ENCODE peak calls at places on chromosomes 3 and 15, in seven cellular contexts. One of them, this sample, is unnamed.

GRCh38 chr3:56005196-56005805 is 463.0 kb downstream of the ERC2 start:
- DNase-seq in sigmoid colon: no peak
- DNase-seq in endothelial cell of umbilical vein: no peak
- DNase-seq in H1: no peak
- DNase-seq in transverse colon: no peak
- DNase-seq in HepG2: no peak
- DNase-seq in spleen: no peak
- DNase-seq in this sample: no peak

GRCh38 chr3:47323431-47324277 is 40.9 kb downstream of the KLHL18 start:
- DNase-seq in sigmoid colon: no peak
- DNase-seq in endothelial cell of umbilical vein: no peak
- DNase-seq in H1: no peak
- DNase-seq in transverse colon: no peak
- DNase-seq in HepG2: no peak
- DNase-seq in spleen: no peak
- DNase-seq in this sample: no peak

GRCh38 chr15:84816694-84817460 is at the start of gene ALPK3:
- DNase-seq in sigmoid colon: peak
- DNase-seq in endothelial cell of umbilical vein: peak
- DNase-seq in H1: no peak
- DNase-seq in transverse colon: peak
- DNase-seq in HepG2: no peak
- DNase-seq in spleen: no peak
- DNase-seq in this sample: no peak

GRCh38 chr3:139601191-139601961 is 61.8 kb upstream of the RBP1 start:
- DNase-seq in sigmoid colon: no peak
- DNase-seq in endothelial cell of umbilical vein: no peak
- DNase-seq in H1: no peak
- DNase-seq in transverse colon: no peak
- DNase-seq in HepG2: no peak
- DNase-seq in spleen: no peak
- DNase-seq in this sample: no peak

GRCh38 chr3:188947401-188947982 is 224.3 kb upstream of the TPRG1 start:
- DNase-seq in sigmoid colon: peak
- DNase-seq in endothelial cell of umbilical vein: peak
- DNase-seq in H1: peak
- DNase-seq in transverse colon: peak
- DNase-seq in HepG2: no peak
- DNase-seq in spleen: peak
- DNase-seq in this sample: no peak

GRCh38 chr15:101374326-101374725 is 79.3 kb upstream of the SNRPA1 start:
- DNase-seq in sigmoid colon: no peak
- DNase-seq in endothelial cell of umbilical vein: no peak
- DNase-seq in H1: no peak
- DNase-seq in transverse colon: no peak
- DNase-seq in HepG2: no peak
- DNase-seq in spleen: no peak
- DNase-seq in this sample: no peak

GRCh38 chr15:31387483-31388118 is 61.0 kb downstream of the KLF13 start:
- DNase-seq in sigmoid colon: peak
- DNase-seq in endothelial cell of umbilical vein: no peak
- DNase-seq in H1: no peak
- DNase-seq in transverse colon: no peak
- DNase-seq in HepG2: no peak
- DNase-seq in spleen: no peak
- DNase-seq in this sample: no peak

GRCh38 chr3:108578064-108578463 is 11.2 kb downstream of the CIP2A start:
- DNase-seq in sigmoid colon: no peak
- DNase-seq in endothelial cell of umbilical vein: no peak
- DNase-seq in H1: no peak
- DNase-seq in transverse colon: no peak
- DNase-seq in HepG2: no peak
- DNase-seq in spleen: no peak
- DNase-seq in this sample: no peak

GRCh38 chr3:114904633-114905032 is 242.5 kb downstream of the ZBTB20 start:
- DNase-seq in sigmoid colon: no peak
- DNase-seq in endothelial cell of umbilical vein: no peak
- DNase-seq in H1: no peak
- DNase-seq in transverse colon: no peak
- DNase-seq in HepG2: no peak
- DNase-seq in spleen: no peak
- DNase-seq in this sample: no peak

GRCh38 chr3:23330568-23330967 is 127.4 kb downstream of the UBE2E2 start:
- DNase-seq in sigmoid colon: no peak
- DNase-seq in endothelial cell of umbilical vein: no peak
- DNase-seq in H1: no peak
- DNase-seq in transverse colon: no peak
- DNase-seq in HepG2: no peak
- DNase-seq in spleen: no peak
- DNase-seq in this sample: no peak

GRCh38 chr15:87561641-87562040 is 694.9 kb downstream of the NTRK3 start:
- DNase-seq in sigmoid colon: no peak
- DNase-seq in endothelial cell of umbilical vein: no peak
- DNase-seq in H1: no peak
- DNase-seq in transverse colon: no peak
- DNase-seq in HepG2: no peak
- DNase-seq in spleen: no peak
- DNase-seq in this sample: no peak

GRCh38 chr3:193240436-193240849 is 579 bp upstream of the PLAAT1 start:
- DNase-seq in sigmoid colon: no peak
- DNase-seq in endothelial cell of umbilical vein: no peak
- DNase-seq in H1: no peak
- DNase-seq in transverse colon: no peak
- DNase-seq in HepG2: no peak
- DNase-seq in spleen: no peak
- DNase-seq in this sample: peak

GRCh38 chr3:100810671-100811070 is 101.4 kb downstream of the TFG start:
- DNase-seq in sigmoid colon: no peak
- DNase-seq in endothelial cell of umbilical vein: no peak
- DNase-seq in H1: no peak
- DNase-seq in transverse colon: no peak
- DNase-seq in HepG2: no peak
- DNase-seq in spleen: no peak
- DNase-seq in this sample: no peak

GRCh38 chr3:158352551-158352950 is 218.4 kb upstream of the MLF1 start:
- DNase-seq in sigmoid colon: no peak
- DNase-seq in endothelial cell of umbilical vein: no peak
- DNase-seq in H1: no peak
- DNase-seq in transverse colon: peak
- DNase-seq in HepG2: no peak
- DNase-seq in spleen: no peak
- DNase-seq in this sample: no peak

GRCh38 chr15:57003418-57003817 is 85.0 kb downstream of the TCF12 start:
- DNase-seq in sigmoid colon: no peak
- DNase-seq in endothelial cell of umbilical vein: peak
- DNase-seq in H1: no peak
- DNase-seq in transverse colon: no peak
- DNase-seq in HepG2: no peak
- DNase-seq in spleen: no peak
- DNase-seq in this sample: no peak

GRCh38 chr15:51982770-51983103 is 11.2 kb upstream of the LEO1 start:
- DNase-seq in sigmoid colon: no peak
- DNase-seq in endothelial cell of umbilical vein: peak
- DNase-seq in H1: no peak
- DNase-seq in transverse colon: no peak
- DNase-seq in HepG2: no peak
- DNase-seq in spleen: no peak
- DNase-seq in this sample: no peak

DNA sequence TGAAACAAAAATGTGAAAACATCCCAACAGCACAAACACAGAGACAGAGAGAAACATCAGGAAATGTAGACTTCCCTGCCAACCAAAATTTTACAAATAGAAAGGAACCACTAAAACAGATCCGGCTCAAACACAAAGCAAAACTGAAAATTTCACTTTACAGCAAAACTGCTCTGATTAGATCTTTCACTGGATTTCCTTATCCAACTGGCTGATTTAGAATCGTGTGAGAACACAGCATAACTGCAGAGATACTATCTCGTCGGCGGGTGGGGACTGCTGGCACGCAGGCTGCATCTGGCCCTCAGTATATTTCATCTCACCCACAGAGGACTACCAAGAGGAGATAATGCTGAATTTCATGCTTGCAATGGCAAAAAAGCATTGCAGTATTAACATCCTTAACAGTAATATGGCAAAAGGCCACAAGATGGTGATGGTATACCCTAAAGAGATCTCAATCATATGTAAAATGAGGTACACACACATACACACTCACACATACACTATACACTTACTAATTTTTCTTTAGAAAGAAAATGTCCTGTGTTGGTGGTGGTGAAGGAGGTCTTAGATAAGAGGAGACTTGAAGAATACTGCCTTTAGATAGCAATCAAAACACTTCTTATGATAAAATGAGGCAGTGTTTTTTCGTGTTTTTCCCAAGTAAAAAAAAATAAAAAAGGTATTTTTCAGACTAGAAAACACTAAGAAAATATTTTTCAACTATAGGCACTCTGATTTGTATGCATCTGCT is 10.6 kb upstream of the LEO1 start:
- DNase-seq in sigmoid colon: no peak
- DNase-seq in endothelial cell of umbilical vein: peak
- DNase-seq in H1: no peak
- DNase-seq in transverse colon: no peak
- DNase-seq in HepG2: peak
- DNase-seq in spleen: no peak
- DNase-seq in this sample: peak
- TF ChIP-seq POLR2A in sigmoid colon: no peak
- TF ChIP-seq POLR2A in endothelial cell of umbilical vein: peak
- TF ChIP-seq POLR2A in H1: no peak
- TF ChIP-seq POLR2A in transverse colon: no peak
- TF ChIP-seq POLR2A in HepG2: no peak
- TF ChIP-seq POLR2A in spleen: no peak
- TF ChIP-seq POLR2A in this sample: peak

DNA sequence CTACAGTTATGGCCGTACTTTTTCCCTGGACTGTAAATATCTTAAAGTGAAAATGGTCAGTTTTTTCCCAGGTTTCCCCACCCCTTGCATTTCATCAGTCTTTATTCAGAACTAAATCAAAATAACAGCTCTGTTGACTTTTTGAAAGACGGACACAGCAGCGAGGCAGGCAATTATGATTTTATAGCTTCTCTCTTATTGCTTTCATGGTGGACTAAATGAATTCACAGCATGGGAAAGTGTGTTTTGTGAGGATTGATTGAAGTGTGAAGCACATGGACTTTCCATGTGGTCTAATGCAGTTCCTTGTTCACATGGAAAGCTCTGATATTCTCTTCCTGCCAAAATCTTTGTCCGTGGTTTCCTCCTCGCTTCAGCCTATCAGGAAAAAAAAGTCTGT is 268.7 kb upstream of the ARL6 start:
- DNase-seq in sigmoid colon: no peak
- DNase-seq in endothelial cell of umbilical vein: no peak
- DNase-seq in H1: no peak
- DNase-seq in transverse colon: no peak
- DNase-seq in HepG2: no peak
- DNase-seq in spleen: no peak
- DNase-seq in this sample: no peak
- TF ChIP-seq POLR2AphosphoS5 in sigmoid colon: no peak
- TF ChIP-seq POLR2AphosphoS5 in endothelial cell of umbilical vein: no peak
- TF ChIP-seq POLR2AphosphoS5 in H1: no peak
- TF ChIP-seq POLR2AphosphoS5 in transverse colon: no peak
- TF ChIP-seq POLR2AphosphoS5 in HepG2: no peak
- TF ChIP-seq POLR2AphosphoS5 in spleen: no peak
- TF ChIP-seq POLR2AphosphoS5 in this sample: no peak

GRCh38 chr15:65651042-65651322 is 29.2 kb downstream of the SLC24A1 start:
- DNase-seq in sigmoid colon: no peak
- DNase-seq in endothelial cell of umbilical vein: no peak
- DNase-seq in H1: no peak
- DNase-seq in transverse colon: no peak
- DNase-seq in HepG2: no peak
- DNase-seq in spleen: no peak
- DNase-seq in this sample: no peak

GRCh38 chr15:65653781-65654521 is 32.2 kb downstream of the SLC24A1 start:
- DNase-seq in sigmoid colon: no peak
- DNase-seq in endothelial cell of umbilical vein: peak
- DNase-seq in H1: no peak
- DNase-seq in transverse colon: no peak
- DNase-seq in HepG2: no peak
- DNase-seq in spleen: no peak
- DNase-seq in this sample: no peak

GRCh38 chr15:65650312-65651041 is 28.7 kb downstream of the SLC24A1 start:
- DNase-seq in sigmoid colon: no peak
- DNase-seq in endothelial cell of umbilical vein: no peak
- DNase-seq in H1: no peak
- DNase-seq in transverse colon: no peak
- DNase-seq in HepG2: no peak
- DNase-seq in spleen: no peak
- DNase-seq in this sample: no peak

GRCh38 chr15:65653341-65653740 is 31.6 kb downstream of the SLC24A1 start:
- DNase-seq in sigmoid colon: no peak
- DNase-seq in endothelial cell of umbilical vein: peak
- DNase-seq in H1: no peak
- DNase-seq in transverse colon: no peak
- DNase-seq in HepG2: no peak
- DNase-seq in spleen: no peak
- DNase-seq in this sample: no peak

DNA sequence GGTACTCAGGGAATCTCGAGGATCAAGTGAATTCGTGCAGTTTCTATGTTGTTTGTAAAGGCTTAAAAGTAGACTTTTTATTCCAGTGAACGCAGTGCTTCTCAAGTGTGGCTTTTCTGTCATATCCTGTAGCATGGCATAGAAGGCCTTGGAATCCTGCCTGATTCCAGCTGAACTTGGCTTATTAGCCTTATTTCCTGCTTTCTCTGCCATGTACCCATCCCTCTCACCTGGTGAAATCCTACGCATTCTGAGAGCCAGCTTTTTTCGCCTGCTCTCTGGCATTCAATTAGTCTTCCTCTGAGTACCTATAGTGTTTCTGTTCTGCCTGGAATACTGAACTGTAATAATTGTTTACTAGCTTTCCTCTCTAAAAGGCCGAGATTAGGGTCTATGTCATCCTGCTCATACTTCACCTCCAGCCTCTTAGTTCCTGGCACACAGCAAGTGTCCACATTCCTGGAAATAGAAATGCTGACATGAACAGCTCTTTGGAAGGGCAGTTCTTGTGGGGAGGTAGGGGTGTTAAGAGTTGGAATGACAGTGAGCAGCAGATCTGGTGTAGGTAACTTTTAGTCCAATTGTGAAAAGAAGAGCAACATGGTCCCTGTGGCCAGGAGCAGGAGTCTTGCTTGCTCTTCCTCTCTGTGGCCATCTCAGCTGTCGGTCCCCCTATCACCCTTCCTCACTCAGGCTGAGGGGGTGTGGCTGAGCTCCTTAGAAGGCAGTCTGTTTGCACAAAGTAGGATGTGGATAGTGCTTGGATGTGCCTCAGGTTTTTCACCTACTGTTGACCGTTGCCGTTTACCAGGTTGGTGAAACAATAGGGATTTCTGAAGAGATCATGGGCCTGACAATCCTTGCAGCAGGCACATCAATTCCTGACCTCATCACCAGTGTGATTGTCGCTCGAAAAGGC is 30.4 kb downstream of the SLC24A1 start:
- DNase-seq in sigmoid colon: no peak
- DNase-seq in endothelial cell of umbilical vein: no peak
- DNase-seq in H1: no peak
- DNase-seq in transverse colon: no peak
- DNase-seq in HepG2: no peak
- DNase-seq in spleen: no peak
- DNase-seq in this sample: no peak
- TF ChIP-seq POLR2A in sigmoid colon: no peak
- TF ChIP-seq POLR2A in endothelial cell of umbilical vein: no peak
- TF ChIP-seq POLR2A in H1: no peak
- TF ChIP-seq POLR2A in transverse colon: no peak
- TF ChIP-seq POLR2A in HepG2: no peak
- TF ChIP-seq POLR2A in spleen: no peak
- TF ChIP-seq POLR2A in this sample: peak

GRCh38 chr15:36977620-36978610 is 122.4 kb downstream of the MEIS2 start:
- DNase-seq in sigmoid colon: no peak
- DNase-seq in endothelial cell of umbilical vein: no peak
- DNase-seq in H1: no peak
- DNase-seq in transverse colon: no peak
- DNase-seq in HepG2: peak
- DNase-seq in spleen: no peak
- DNase-seq in this sample: no peak
- TF ChIP-seq POLR2AphosphoS5 in sigmoid colon: no peak
- TF ChIP-seq POLR2AphosphoS5 in endothelial cell of umbilical vein: no peak
- TF ChIP-seq POLR2AphosphoS5 in H1: no peak
- TF ChIP-seq POLR2AphosphoS5 in transverse colon: no peak
- TF ChIP-seq POLR2AphosphoS5 in HepG2: no peak
- TF ChIP-seq POLR2AphosphoS5 in spleen: no peak
- TF ChIP-seq POLR2AphosphoS5 in this sample: no peak